ENCODE peak calls at places on chromosomes 12 and 14, in ten cellular contexts. P, S, D, T, E, A, C, H, X and Z are unnamed samples.

GRCh38 chr12:122336015-122336946 is 70.0 kb upstream of the VPS33A start:
- DNase-seq in D (peak), X (no peak), H (peak), C (peak), P (peak), A (peak), E (no peak), S (no peak), T (no peak), Z (peak)

GRCh38 chr12:18140969-18141368 is 51.0 kb upstream of the RERGL start:
- DNase-seq in C (no peak), X (no peak), T (no peak), E (no peak), P (no peak), D (no peak), A (no peak), H (no peak), S (no peak), Z (no peak)

GRCh38 chr12:90896164-90896563 is 58.8 kb downstream of the CCER1 start:
- DNase-seq in S (no peak), D (no peak), E (no peak), P (peak), H (no peak), A (peak), T (no peak), X (no peak), C (peak), Z (no peak)

GRCh38 chr12:79424109-79424721 is 266.5 kb downstream of the PAWR start:
- DNase-seq in S (no peak), A (peak), D (peak), H (no peak), E (no peak), C (peak), X (no peak), P (peak), T (no peak), Z (no peak)

GRCh38 chr12:78209851-78210493 is 379.3 kb downstream of the NAV3 start:
- DNase-seq in D (no peak), X (peak), E (no peak), C (peak), S (no peak), T (no peak), H (no peak), P (no peak), A (peak), Z (no peak)

GRCh38 chr14:102805454-102805891 is 28.2 kb downstream of the TRAF3 start:
- DNase-seq in P (peak), E (peak), C (peak), X (no peak), S (no peak), D (no peak), T (no peak), H (no peak), A (peak), Z (no peak)

GRCh38 chr14:100472094-100472455 is 115.1 kb downstream of the BEGAIN start:
- DNase-seq in A (no peak), P (no peak), T (no peak), C (no peak), D (no peak), S (no peak), E (no peak), H (no peak), X (no peak), Z (no peak)

GRCh38 chr14:74891870-74892269 is 10.2 kb downstream of the DLST start:
- DNase-seq in C (peak), A (peak), S (no peak), D (no peak), H (no peak), P (peak), E (no peak), X (no peak), T (no peak), Z (no peak)

GRCh38 chr14:94462219-94462551 is 9.6 kb upstream of the SERPINA11 start:
- DNase-seq in E (no peak), X (no peak), D (no peak), S (no peak), H (no peak), T (no peak), P (no peak), A (no peak), C (no peak), Z (no peak)

GRCh38 chr12:94032368-94032767 is 116.0 kb upstream of the PLXNC1 start:
- DNase-seq in E (no peak), C (no peak), A (no peak), P (no peak), X (no peak), T (no peak), H (no peak), S (no peak), D (no peak), Z (no peak)

GRCh38 chr14:61524211-61524806 is 171.0 kb upstream of the HIF1A start:
- DNase-seq in S (no peak), X (no peak), A (peak), H (no peak), C (peak), T (no peak), D (peak), E (no peak), P (peak), Z (no peak)

GRCh38 chr14:75259946-75260545 is 18.6 kb upstream of the FOS start:
- DNase-seq in E (no peak), A (peak), H (no peak), C (no peak), T (no peak), P (no peak), X (no peak), D (no peak), S (no peak), Z (no peak)

GRCh38 chr14:72904840-72905561 is 11.1 kb upstream of the DPF3 start:
- DNase-seq in X (peak), P (peak), C (peak), S (peak), H (peak), A (peak), T (peak), E (no peak), D (peak), Z (peak)